ENCODE peak calls at places on chromosome 9, in five cellular contexts. Z, Q, O, T and N are unnamed samples.

GRCh38 chr9:134455951-134456739 is 129.9 kb downstream of the RXRA start:
- DNase-seq in Z (peak), Q (no peak), O (peak), T (no peak), N (no peak)

GRCh38 chr9:88712484-88712883 is 177.5 kb downstream of the NXNL2 start:
- DNase-seq in Z (no peak), Q (no peak), O (no peak), T (peak), N (no peak)

GRCh38 chr9:36855443-36856315 is 178.4 kb downstream of the PAX5 start:
- DNase-seq in Z (peak), Q (no peak), O (peak), T (peak), N (peak)

GRCh38 chr9:18638448-18639249 is 164.7 kb downstream of the ADAMTSL1 start:
- DNase-seq in Z (no peak), Q (no peak), O (no peak), T (no peak), N (no peak)

GRCh38 chr9:20744046-20744630 is 60.1 kb downstream of the FOCAD start:
- DNase-seq in Z (no peak), Q (no peak), O (no peak), T (no peak), N (no peak)

GRCh38 chr9:93143830-93144530 is 9.9 kb upstream of the NINJ1 start:
- DNase-seq in Z (no peak), Q (no peak), O (no peak), T (no peak), N (no peak)

GRCh38 chr9:134554011-134554749 is 87.4 kb upstream of the COL5A1 start:
- DNase-seq in Z (no peak), Q (no peak), O (no peak), T (no peak), N (peak)

GRCh38 chr9:21782207-21782606 is 20.2 kb upstream of the MTAP start:
- DNase-seq in Z (no peak), Q (no peak), O (no peak), T (no peak), N (no peak)

GRCh38 chr9:121837113-121838010 is 185.9 kb downstream of the DAB2IP start:
- DNase-seq in Z (no peak), Q (no peak), O (no peak), T (no peak), N (no peak)

GRCh38 chr9:129148463-129149204 is 29.4 kb downstream of the IER5L start:
- DNase-seq in Z (no peak), Q (no peak), O (no peak), T (no peak), N (no peak)

GRCh38 chr9:102069969-102070368 is 331.5 kb upstream of the GRIN3A start:
- DNase-seq in Z (no peak), Q (no peak), O (no peak), T (no peak), N (no peak)

GRCh38 chr9:130446111-130446861 is 1.5 kb downstream of the ASS1 start:
- DNase-seq in Z (no peak), Q (no peak), O (peak), T (peak), N (peak)

GRCh38 chr9:107043886-107044285 is 180.9 kb downstream of the ZNF462 start:
- DNase-seq in Z (no peak), Q (no peak), O (no peak), T (no peak), N (no peak)

GRCh38 chr9:35478871-35479270 is 11.0 kb upstream of the RUSC2 start:
- DNase-seq in Z (no peak), Q (no peak), O (no peak), T (no peak), N (no peak)

GRCh38 chr9:129321511-129322021 is 143.5 kb upstream of the IER5L start:
- DNase-seq in Z (no peak), Q (no peak), O (no peak), T (no peak), N (peak)

GRCh38 chr9:28648723-28649122 is 1075.4 kb upstream of the C9orf72 start:
- DNase-seq in Z (peak), Q (no peak), O (no peak), T (peak), N (no peak)

GRCh38 chr9:126147186-126147585 is 179.4 kb upstream of the MVB12B start:
- DNase-seq in Z (no peak), Q (no peak), O (no peak), T (no peak), N (no peak)

GRCh38 chr9:98873535-98874432 is 66.3 kb downstream of the GALNT12 start:
- DNase-seq in Z (no peak), Q (no peak), O (no peak), T (no peak), N (no peak)

GRCh38 chr9:123365881-123366528 is 10.0 kb downstream of the CRB2 start:
- DNase-seq in Z (no peak), Q (no peak), O (no peak), T (no peak), N (peak)

GRCh38 chr9:78365979-78366697 is 69.2 kb downstream of the PSAT1 start:
- DNase-seq in Z (peak), Q (no peak), O (no peak), T (no peak), N (no peak)

GRCh38 chr9:76452839-76453238 is 6.1 kb upstream of the GCNT1 start:
- DNase-seq in Z (no peak), Q (no peak), O (no peak), T (no peak), N (no peak)

GRCh38 chr9:133657120-133657661 is 21.0 kb downstream of the DBH start:
- DNase-seq in Z (no peak), Q (no peak), O (no peak), T (no peak), N (no peak)

GRCh38 chr9:104905153-104905901 is 22.6 kb downstream of the ABCA1 start:
- DNase-seq in Z (no peak), Q (no peak), O (no peak), T (no peak), N (no peak)
- TF ChIP-seq ESRRA in Z (no peak), Q (no peak), O (no peak), T (no peak), N (no peak)

DNA sequence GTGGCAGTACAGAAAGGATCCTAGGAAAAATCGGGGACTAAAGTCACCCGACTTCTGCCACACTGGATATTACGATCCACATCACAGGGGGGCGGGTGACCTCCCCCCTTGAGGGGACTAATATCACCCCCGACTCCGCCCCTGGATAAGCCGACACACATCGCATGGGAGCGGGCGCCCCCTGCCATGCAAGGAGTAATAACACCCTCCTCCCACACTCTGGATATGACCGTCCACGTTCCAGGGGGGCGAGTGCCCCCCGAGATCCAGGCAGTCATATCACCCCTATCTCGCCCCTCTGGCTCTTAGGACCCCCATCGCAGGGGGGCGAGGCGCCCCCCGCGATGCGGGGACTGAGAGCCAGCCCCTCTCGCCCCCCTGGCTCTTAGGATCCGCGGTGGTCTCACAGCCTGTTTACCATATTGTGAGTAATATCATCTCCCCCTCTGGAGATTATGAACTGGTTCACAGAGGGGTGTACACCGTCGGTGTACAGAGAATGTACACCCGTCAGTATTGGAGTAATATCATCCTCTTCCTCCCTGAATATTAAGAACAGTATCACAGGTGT is 423.0 kb downstream of the DIRAS2 start:
- DNase-seq in Z (peak), Q (no peak), O (peak), T (peak), N (peak)
- TF ChIP-seq CTCF in Z (peak), Q (peak), O (peak), T (peak), N (peak)

DNA sequence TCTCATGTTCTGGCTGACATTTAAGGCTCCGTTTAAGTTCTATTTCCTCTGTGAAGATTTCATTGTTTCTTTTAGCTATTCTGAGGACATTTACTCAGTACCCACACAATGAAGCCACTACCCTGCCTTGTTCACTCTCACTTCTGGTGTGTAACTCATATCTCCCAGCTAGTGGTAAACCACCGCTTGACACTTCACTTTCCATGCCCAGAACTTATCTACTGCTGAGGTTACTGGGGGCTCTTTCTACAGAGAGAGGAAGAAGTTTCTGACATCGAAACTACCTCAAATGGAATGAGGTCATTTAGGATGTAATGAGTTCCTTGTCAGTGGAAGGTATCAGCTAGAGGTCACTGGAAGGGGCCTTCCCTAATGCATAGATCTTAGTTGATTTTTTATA is 501.5 kb downstream of the DMAC1 start:
- DNase-seq in Z (no peak), Q (peak), O (no peak), T (no peak), N (no peak)
- TF ChIP-seq ESRRA in Z (no peak), Q (no peak), O (no peak), T (no peak), N (no peak)

GRCh38 chr9:34374905-34375552 is 1.7 kb downstream of the MYORG start:
- DNase-seq in Z (peak), Q (no peak), O (no peak), T (peak), N (peak)

GRCh38 chr9:34374339-34374738 is 2.4 kb downstream of the MYORG start:
- DNase-seq in Z (no peak), Q (no peak), O (no peak), T (no peak), N (no peak)

GRCh38 chr9:34376596-34377401 is at the start of gene MYORG:
- DNase-seq in Z (peak), Q (peak), O (peak), T (peak), N (peak)

GRCh38 chr9:34377402-34377741 is 674 bp upstream of the MYORG start:
- DNase-seq in Z (no peak), Q (no peak), O (no peak), T (no peak), N (peak)

DNA sequence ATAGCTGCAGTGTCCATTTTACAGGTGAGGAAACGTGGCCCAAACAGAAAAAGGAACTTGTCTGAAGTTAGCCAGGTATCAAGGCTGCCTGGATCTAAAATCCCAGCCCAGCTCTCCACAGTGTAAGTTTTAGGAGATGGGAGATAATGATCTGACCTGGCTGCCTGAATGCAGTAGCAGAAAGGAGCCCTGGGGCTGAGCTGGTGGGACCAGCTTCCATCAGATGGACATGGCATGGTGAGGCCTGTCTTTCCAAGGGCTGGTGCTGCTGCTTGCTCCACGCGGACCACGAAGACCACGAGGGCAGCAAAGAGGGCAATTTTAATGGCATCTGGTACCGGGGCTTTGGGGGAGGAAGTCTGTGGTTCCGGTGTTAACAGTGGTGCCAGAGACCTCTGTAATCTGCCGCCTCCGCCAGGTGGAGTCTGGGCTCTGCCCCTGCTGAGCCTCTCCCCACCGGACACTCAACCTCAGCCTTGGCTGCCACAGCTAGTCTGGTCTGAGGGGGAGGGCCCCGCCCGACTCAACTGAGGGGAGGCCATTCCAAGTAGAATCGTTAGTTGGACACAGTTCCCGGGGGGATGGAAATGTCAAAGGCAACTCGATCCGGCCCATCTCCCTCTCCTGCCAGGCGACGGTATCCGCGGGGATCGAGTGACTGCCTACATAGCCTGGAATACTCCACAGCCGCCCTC is 650 bp downstream of the MYORG start:
- DNase-seq in Z (peak), Q (no peak), O (peak), T (peak), N (peak)
- TF ChIP-seq CTCF in Z (peak), Q (no peak), O (peak), T (peak), N (no peak)

DNA sequence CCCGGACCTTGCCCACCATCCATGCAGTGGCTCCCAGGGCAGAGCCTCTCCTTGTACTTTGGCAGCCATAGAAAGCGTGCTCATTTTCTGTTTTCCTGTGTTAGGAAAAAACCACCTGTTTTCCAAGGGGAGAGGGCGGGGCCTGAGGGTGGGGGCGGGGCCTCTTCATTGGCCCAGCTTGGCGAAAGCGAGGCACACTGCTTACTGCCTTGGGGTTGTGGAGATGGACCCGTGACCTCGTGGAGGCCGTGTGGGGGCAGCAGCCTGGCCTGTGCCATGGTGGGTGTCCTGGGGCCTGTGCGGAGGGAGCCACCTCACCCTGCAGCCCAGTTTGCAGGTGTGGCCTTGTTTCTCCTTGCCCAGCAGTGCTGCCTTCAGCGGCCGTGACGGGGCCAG is 4.4 kb upstream of the TOR4A start:
- DNase-seq in Z (no peak), Q (no peak), O (no peak), T (no peak), N (no peak)
- TF ChIP-seq ESRRA in Z (no peak), Q (no peak), O (no peak), T (no peak), N (no peak)